ENCODE peak calls at places on chromosome 12, in eight cellular contexts. F is M059J, P is uterus, Q is HTR-8/SVneo, K is cardiac muscle cell, A is Calu3, E is astrocyte of the cerebellum, U is Right ventricle myocardium inferior. M is an unnamed sample.

GRCh38 chr12:122282066-122282465 is 15.8 kb upstream of the VPS33A start:
- DNase-seq in A (no peak), P (no peak), K (peak; percentile 74), F (peak; percentile 83), U (no peak), Q (peak; percentile 48), E (peak; percentile 61), M (no peak)

GRCh38 chr12:115574831-115575230 is 702.7 kb downstream of the MED13L start:
- DNase-seq in Q (no peak), U (no peak), F (no peak), P (no peak), A (no peak), K (no peak), E (no peak), M (no peak)

GRCh38 chr12:49883065-49883464 is 20.6 kb downstream of the FAIM2 start:
- DNase-seq in Q (no peak), A (no peak), P (no peak), U (no peak), K (no peak), F (no peak), E (no peak), M (no peak)

GRCh38 chr12:25121916-25122315 is 73.0 kb downstream of the DNAI7 start:
- DNase-seq in A (no peak), K (no peak), Q (no peak), E (peak; percentile 0), U (no peak), F (peak; percentile 15), P (no peak), M (no peak)

GRCh38 chr12:123445388-123446344 is 9.2 kb upstream of the RILPL2 start:
- DNase-seq in E (no peak), P (peak; percentile 60), A (no peak), K (peak; percentile 74), F (peak; percentile 65), U (no peak), Q (peak; percentile 23), M (no peak)

GRCh38 chr12:59388694-59389093 is 207.1 kb upstream of the SLC16A7 start:
- DNase-seq in K (no peak), U (no peak), E (no peak), Q (no peak), P (no peak), A (no peak), F (no peak), M (no peak)

GRCh38 chr12:69903548-69903947 is 78.5 kb downstream of the MYRFL start:
- DNase-seq in Q (no peak), U (no peak), E (no peak), K (no peak), F (no peak), A (no peak), P (no peak), M (no peak)

GRCh38 chr12:109999983-110000505 is 814 bp downstream of the ANKRD13A start:
- DNase-seq in U (no peak), A (peak; percentile 16), K (peak; percentile 56), P (no peak), E (peak; percentile 6), F (peak; percentile 46), Q (no peak), M (no peak)

GRCh38 chr12:113119980-113120669 is 15.4 kb downstream of the RASAL1 start:
- DNase-seq in P (no peak), F (peak; percentile 24), K (no peak), A (no peak), E (no peak), Q (no peak), U (no peak), M (no peak)

GRCh38 chr12:34400423-34400881 is 378.2 kb downstream of the ALG10 start:
- DNase-seq in Q (no peak), K (no peak), F (no peak), U (peak; percentile 40), E (no peak), P (peak; percentile 1), A (no peak), M (no peak)

GRCh38 chr12:68003777-68004176 is 14.5 kb downstream of the IFNG-AS1 start:
- DNase-seq in K (no peak), P (no peak), U (no peak), Q (no peak), F (no peak), E (no peak), A (no peak), M (no peak)

GRCh38 chr12:41190360-41190759 is 2.2 kb downstream of the PDZRN4 start:
- DNase-seq in Q (no peak), U (no peak), F (peak; percentile 15), E (peak; percentile 12), K (peak; percentile 18), A (peak; percentile 25), P (no peak), M (no peak)

GRCh38 chr12:109864916-109865315 is 15.4 kb downstream of the GLTP start:
- DNase-seq in F (no peak), K (no peak), E (no peak), U (no peak), P (no peak), A (no peak), Q (no peak), M (no peak)

GRCh38 chr12:46659844-46660243 is 166.0 kb downstream of the SLC38A4 start:
- DNase-seq in U (no peak), A (no peak), P (no peak), E (no peak), K (peak; percentile 19), F (no peak), Q (no peak), M (no peak)

GRCh38 chr12:26798013-26798412 is 35.0 kb downstream of the ITPR2 start:
- DNase-seq in P (no peak), F (no peak), K (peak; percentile 55), U (no peak), A (no peak), Q (peak; percentile 15), E (no peak), M (no peak)

GRCh38 chr12:53255993-53256392 is 12.1 kb upstream of the ESPL1 start:
- DNase-seq in U (no peak), F (no peak), Q (no peak), P (no peak), A (no peak), K (no peak), E (no peak), M (no peak)

GRCh38 chr12:8590842-8591545 is 21.7 kb downstream of the AICDA start:
- DNase-seq in E (no peak), U (no peak), Q (no peak), F (no peak), K (no peak), A (no peak), P (no peak), M (no peak)

GRCh38 chr12:49283541-49284429 is 11.2 kb upstream of the PRPH start:
- DNase-seq in F (no peak), Q (no peak), E (no peak), U (no peak), K (no peak), P (no peak), A (no peak), M (no peak)

GRCh38 chr12:97968641-97969171 is 506.1 kb downstream of the RMST start:
- DNase-seq in K (no peak), F (no peak), P (no peak), U (no peak), A (no peak), E (no peak), Q (no peak), M (no peak)

GRCh38 chr12:69189378-69189978 is 49.9 kb upstream of the CPSF6 start:
- DNase-seq in F (peak; percentile 12), Q (no peak), P (no peak), K (no peak), A (no peak), U (no peak), E (no peak), M (no peak)

GRCh38 chr12:78470354-78471195 is 394.0 kb upstream of the SYT1 start:
- DNase-seq in U (no peak), A (peak; percentile 58), Q (peak; percentile 11), K (peak; percentile 42), P (no peak), E (peak; percentile 58), F (peak; percentile 60), M (peak; percentile 10)

GRCh38 chr12:24728366-24728765 is 220.5 kb downstream of the BCAT1 start:
- DNase-seq in F (peak; percentile 42), E (peak; percentile 29), A (no peak), K (peak; percentile 62), Q (no peak), U (no peak), P (no peak), M (no peak)

GRCh38 chr12:89636054-89636775 is 72.4 kb downstream of the ATP2B1 start:
- DNase-seq in U (no peak), F (peak; percentile 72), A (no peak), Q (no peak), E (no peak), P (no peak), K (no peak), M (no peak)

GRCh38 chr12:15590180-15590826 is 198.9 kb downstream of the EPS8 start:
- DNase-seq in A (peak; percentile 49), K (peak; percentile 84), F (peak; percentile 73), U (no peak), P (peak; percentile 72), Q (peak; percentile 45), E (peak; percentile 55), M (peak; percentile 53)

GRCh38 chr12:4825139-4825858 is 84.4 kb upstream of the KCNA1 start:
- DNase-seq in A (no peak), K (peak; percentile 36), F (peak; percentile 9), U (no peak), P (no peak), E (no peak), Q (no peak), M (no peak)

GRCh38 chr12:117013726-117014125 is 85.5 kb downstream of the TESC start:
- DNase-seq in U (no peak), K (no peak), P (no peak), A (no peak), Q (no peak), E (no peak), F (peak; percentile 3), M (no peak)